ENCODE peak calls at places on chromosomes 13 and 19, in five cellular contexts. U is SHP77; C is AG08395; N is heart left ventricle; R is stimulated activated CD4-positive, alpha-beta T cell treated with anti-CD3 and anti-CD28 coated beads, Interleukin-1b, Interleukin-23, amount 100 ng/mL, for 4 hours. K is an unnamed sample.

GRCh38 chr19:18700501-18701249 is 17.2 kb downstream of the CRTC1 start:
- DNase-seq in C (peak; percentile 92), R (peak; percentile 47), U (no peak), N (peak; percentile 83), K (peak; percentile 60)

GRCh38 chr19:18798384-18799352 is 7.6 kb upstream of the COMP start:
- DNase-seq in C (no peak), N (no peak), U (no peak), R (no peak), K (no peak)

GRCh38 chr13:21435710-21436151 is 23.4 kb downstream of the ZDHHC20 start:
- DNase-seq in C (peak; percentile 91), N (peak; percentile 69), R (peak; percentile 19), U (no peak), K (peak; percentile 69)

GRCh38 chr13:78881054-78881453 is 222.1 kb upstream of the OBI1 start:
- DNase-seq in R (no peak), C (no peak), N (no peak), U (peak; percentile 8), K (no peak)

GRCh38 chr13:99193152-99193551 is 7.5 kb upstream of the UBAC2 start:
- DNase-seq in C (no peak), U (no peak), R (no peak), N (no peak), K (no peak)

GRCh38 chr13:80299046-80299445 is 41.9 kb downstream of the SPRY2 start:
- DNase-seq in U (no peak), C (no peak), N (no peak), R (no peak), K (no peak)

GRCh38 chr19:1658446-1659433 is 6.3 kb upstream of the TCF3 start:
- DNase-seq in U (no peak), R (no peak), N (no peak), C (no peak), K (no peak)

GRCh38 chr19:17871878-17872250 is at the start of gene SLC5A5:
- DNase-seq in U (no peak), N (no peak), C (no peak), R (no peak), K (no peak)

GRCh38 chr19:815775-816499 is 5.8 kb downstream of the PLPPR3 start:
- DNase-seq in R (no peak), C (no peak), N (no peak), U (no peak), K (no peak)

GRCh38 chr13:80481589-80481988 is 140.7 kb upstream of the SPRY2 start:
- DNase-seq in N (no peak), U (no peak), C (no peak), R (no peak), K (no peak)

GRCh38 chr13:91664036-91664435 is 265.6 kb downstream of the GPC5 start:
- DNase-seq in U (no peak), C (no peak), R (no peak), N (no peak), K (no peak)

GRCh38 chr19:34300962-34301361 is 46.6 kb downstream of the GARRE1 start:
- DNase-seq in C (no peak), N (no peak), R (no peak), U (no peak), K (no peak)

GRCh38 chr13:26508885-26509284 is 48.6 kb upstream of the WASF3 start:
- DNase-seq in N (peak; percentile 40), R (no peak), U (no peak), C (peak; percentile 85), K (peak; percentile 93)

GRCh38 chr19:40055832-40056504 is at the start of gene ZNF780B:
- DNase-seq in C (peak; percentile 70), N (peak; percentile 68), R (peak; percentile 51), U (peak; percentile 76), K (peak; percentile 56)

GRCh38 chr19:19214892-19215291 is 3.1 kb downstream of the NCAN start:
- DNase-seq in U (no peak), N (no peak), C (peak; percentile 56), R (no peak), K (peak; percentile 18)

GRCh38 chr13:41418027-41418426 is 39.3 kb upstream of the RGCC start:
- DNase-seq in R (no peak), C (peak; percentile 48), U (no peak), N (no peak), K (peak; percentile 58)

GRCh38 chr13:84366484-84366883 is 484.2 kb upstream of the SLITRK1 start:
- DNase-seq in U (no peak), C (no peak), R (no peak), N (no peak), K (peak; percentile 12)

GRCh38 chr13:98202026-98202425 is 25.0 kb upstream of the RNF113B start:
- DNase-seq in R (no peak), U (no peak), N (no peak), C (no peak), K (no peak)

GRCh38 chr13:35179494-35179893 is 237.4 kb downstream of the NBEA start:
- DNase-seq in N (no peak), R (no peak), U (no peak), C (peak; percentile 43), K (peak; percentile 84)

GRCh38 chr13:90594694-90595093 is 752.8 kb upstream of the MIR17HG start:
- DNase-seq in C (peak; percentile 13), N (no peak), U (no peak), R (no peak), K (peak; percentile 16)

GRCh38 chr13:113927661-113928581 is 46.0 kb downstream of the C13orf46 start:
- DNase-seq in R (no peak), C (peak; percentile 93), U (no peak), N (peak; percentile 68), K (peak; percentile 98)

GRCh38 chr13:98524391-98524790 is 52.5 kb downstream of the STK24 start:
- DNase-seq in U (no peak), R (no peak), C (no peak), N (no peak), K (no peak)

GRCh38 chr19:41330946-41331678 is 21.1 kb downstream of the CCDC97 start:
- DNase-seq in U (no peak), N (no peak), R (no peak), C (no peak), K (no peak)

GRCh38 chr19:28435551-28436261 is 777.2 kb downstream of the UQCRFS1 start:
- DNase-seq in R (no peak), U (no peak), C (no peak), N (no peak), K (no peak)

GRCh38 chr13:67018775-67019174 is 211.4 kb downstream of the PCDH9 start:
- DNase-seq in R (no peak), U (no peak), N (no peak), C (no peak), K (no peak)

GRCh38 chr19:44618640-44619357 is 5.4 kb downstream of the IGSF23 start:
- DNase-seq in U (no peak), N (no peak), R (no peak), C (no peak), K (no peak)

GRCh38 chr13:28763887-28764286 is 45.1 kb upstream of the SLC46A3 start:
- DNase-seq in C (no peak), U (no peak), N (no peak), R (no peak), K (no peak)

GRCh38 chr13:112932971-112933370 is 36.0 kb upstream of the MCF2L start:
- DNase-seq in R (no peak), C (no peak), N (no peak), U (no peak), K (no peak)

GRCh38 chr13:99072356-99072755 is 94.5 kb upstream of the DOCK9 start:
- DNase-seq in R (no peak), U (no peak), C (no peak), N (no peak), K (no peak)

GRCh38 chr13:113141591-113141950 is 16.9 kb upstream of the PROZ start:
- DNase-seq in R (no peak), C (no peak), N (no peak), U (no peak), K (no peak)

GRCh38 chr19:18894254-18895037 is 1.5 kb downstream of the CERS1 start:
- DNase-seq in R (no peak), C (peak; percentile 38), U (no peak), N (peak; percentile 50), K (no peak)